ENCODE peak calls at places on chromosomes 5 and 9, in four cellular contexts. T is glomerular endothelial cell, O is brain microvascular endothelial cell, D is Right ventricle myocardium superior. E is an unnamed sample.

GRCh38 chr9:123326662-123327093 is 29.3 kb upstream of the CRB2 start:
- DNase-seq in T (no peak), O (no peak), D (no peak), E (no peak)

GRCh38 chr9:96080364-96080763 is 204.9 kb downstream of the ERCC6L2 start:
- DNase-seq in T (no peak), O (no peak), D (no peak), E (no peak)

GRCh38 chr9:89533396-89534187 is 35.7 kb upstream of the SEMA4D start:
- DNase-seq in T (no peak), O (no peak), D (no peak), E (no peak)

GRCh38 chr5:124103671-124104070 is 591.7 kb downstream of the CSNK1G3 start:
- DNase-seq in T (no peak), O (peak), D (no peak), E (no peak)

GRCh38 chr9:136720251-136720886 is 8.0 kb downstream of the DIPK1B start:
- DNase-seq in T (no peak), O (no peak), D (peak), E (no peak)

GRCh38 chr5:14407051-14407450 is 174.5 kb upstream of the OTULINL start:
- DNase-seq in T (no peak), O (no peak), D (no peak), E (no peak)

GRCh38 chr5:34627794-34628193 is 28.3 kb upstream of the RAI14 start:
- DNase-seq in T (peak), O (peak), D (no peak), E (peak)

GRCh38 chr5:40395241-40395640 is 284.5 kb upstream of the PTGER4 start:
- DNase-seq in T (no peak), O (no peak), D (no peak), E (no peak)